ENCODE peak calls at places on chromosomes 7 and 10, in six cellular contexts. P is G401, H is Right ventricle myocardium superior, N is Karpas-422, S is Daoy, Y is NCI-H1092 treated with DMSO at 0.1 percent for 48 hours. M is an unnamed sample.

GRCh38 chr10:116748041-116748440 is 5.7 kb upstream of the HSPA12A start:
- DNase-seq in N (no peak), H (no peak), S (no peak), P (no peak), Y (no peak), M (no peak)

GRCh38 chr10:110209926-110210662 is 2.7 kb downstream of the MXI1 start:
- DNase-seq in Y (no peak), P (peak), H (peak), N (peak), S (no peak), M (peak)

GRCh38 chr7:31059551-31059950 is 7.4 kb downstream of the ADCYAP1R1 start:
- DNase-seq in N (peak), Y (no peak), S (peak), H (no peak), P (no peak), M (no peak)

GRCh38 chr7:143361552-143362125 is 874 bp downstream of the FAM131B start:
- DNase-seq in S (no peak), N (no peak), H (no peak), Y (no peak), P (no peak), M (peak)

GRCh38 chr7:104206841-104207240 is 972 bp downstream of the ORC5 start:
- DNase-seq in Y (no peak), P (no peak), H (no peak), N (peak), S (no peak), M (no peak)

GRCh38 chr10:5814110-5815107 is 1.2 kb upstream of the GDI2 start:
- DNase-seq in N (peak), H (no peak), S (peak), P (no peak), Y (no peak), M (no peak)

GRCh38 chr10:13930123-13930522 is 343.4 kb downstream of the PRPF18 start:
- DNase-seq in H (no peak), S (peak), Y (no peak), N (no peak), P (no peak), M (no peak)

GRCh38 chr7:73397521-73397934 is 36.0 kb upstream of the FZD9 start:
- DNase-seq in P (no peak), H (peak), Y (no peak), N (no peak), S (no peak), M (no peak)

GRCh38 chr7:157992511-157993160 is 595.0 kb downstream of the PTPRN2 start:
- DNase-seq in S (no peak), Y (no peak), H (no peak), N (no peak), P (no peak), M (no peak)

GRCh38 chr10:123245264-123245663 is 91.1 kb downstream of the BUB3 start:
- DNase-seq in P (no peak), H (no peak), Y (no peak), N (no peak), S (no peak), M (no peak)

GRCh38 chr10:78211476-78212110 is 177.9 kb downstream of the RPS24 start:
- DNase-seq in Y (peak), N (peak), S (peak), P (peak), H (no peak), M (peak)

GRCh38 chr10:126836009-126836408 is 69.2 kb upstream of the DOCK1 start:
- DNase-seq in N (no peak), Y (no peak), S (no peak), P (no peak), H (no peak), M (no peak)